ENCODE peak calls at places on chromosomes 5 and 9, in four cellular contexts. One of them, this sample, is unnamed. For H3K9me3 and H3K27me3, the result is how much of the 10 kb centered on the place peaks cover.

GRCh38 chr5:54309751-54310432 is 481 bp downstream of the ARL15 start:
- DNase-seq in neural progenitor cell: peak
- DNase-seq in PC-3: peak
- DNase-seq in HCT116: no peak
- DNase-seq in this sample: peak

GRCh38 chr5:53091304-53091703 is 18.3 kb downstream of the MOCS2 start:
- DNase-seq in neural progenitor cell: no peak
- DNase-seq in PC-3: peak
- DNase-seq in HCT116: no peak
- DNase-seq in this sample: no peak

GRCh38 chr9:108580021-108580439 is 275.8 kb downstream of the ACTL7B start:
- DNase-seq in neural progenitor cell: no peak
- DNase-seq in PC-3: peak
- DNase-seq in HCT116: peak
- DNase-seq in this sample: no peak

GRCh38 chr5:97134634-97135033 is 7.8 kb downstream of the LIX1 start:
- DNase-seq in neural progenitor cell: peak
- DNase-seq in PC-3: no peak
- DNase-seq in HCT116: no peak
- DNase-seq in this sample: no peak

GRCh38 chr5:77145666-77146065 is 58.6 kb upstream of the ZBED3 start:
- DNase-seq in neural progenitor cell: no peak
- DNase-seq in PC-3: peak
- DNase-seq in HCT116: no peak
- DNase-seq in this sample: no peak

GRCh38 chr5:66863343-66864170 is 267.4 kb downstream of the MAST4 start:
- DNase-seq in neural progenitor cell: peak
- DNase-seq in PC-3: no peak
- DNase-seq in HCT116: no peak
- DNase-seq in this sample: no peak

GRCh38 chr9:129482521-129483466 is 138.1 kb downstream of the C9orf50 start:
- DNase-seq in neural progenitor cell: peak
- DNase-seq in PC-3: peak
- DNase-seq in HCT116: no peak
- DNase-seq in this sample: no peak

GRCh38 chr9:131273791-131274673 is 2.3 kb downstream of the FAM78A start:
- DNase-seq in neural progenitor cell: no peak
- DNase-seq in PC-3: no peak
- DNase-seq in HCT116: no peak
- DNase-seq in this sample: peak

GRCh38 chr5:88743231-88743879 is 139.6 kb downstream of the MEF2C start:
- DNase-seq in neural progenitor cell: no peak
- DNase-seq in PC-3: peak
- DNase-seq in HCT116: peak
- DNase-seq in this sample: no peak

GRCh38 chr9:94056442-94056974 is 27.8 kb upstream of the PTPDC1 start:
- DNase-seq in neural progenitor cell: no peak
- DNase-seq in PC-3: no peak
- DNase-seq in HCT116: no peak
- DNase-seq in this sample: no peak

GRCh38 chr5:124996764-124997077 is 250.3 kb upstream of the ZNF608 start:
- DNase-seq in neural progenitor cell: peak
- DNase-seq in PC-3: peak
- DNase-seq in HCT116: no peak
- DNase-seq in this sample: no peak

GRCh38 chr9:91117959-91118651 is 243.6 kb downstream of the AUH start:
- DNase-seq in neural progenitor cell: peak
- DNase-seq in PC-3: no peak
- DNase-seq in HCT116: no peak
- DNase-seq in this sample: no peak

GRCh38 chr9:94971378-94972131 is 245.1 kb downstream of the AOPEP start:
- DNase-seq in neural progenitor cell: peak
- DNase-seq in PC-3: no peak
- DNase-seq in HCT116: no peak
- DNase-seq in this sample: no peak

GRCh38 chr9:120603601-120604000 is 23.6 kb upstream of the CDK5RAP2 start:
- DNase-seq in neural progenitor cell: no peak
- DNase-seq in PC-3: no peak
- DNase-seq in HCT116: no peak
- DNase-seq in this sample: no peak

GRCh38 chr9:85248514-85249312 is 493.0 kb downstream of the AGTPBP1 start:
- DNase-seq in neural progenitor cell: no peak
- DNase-seq in PC-3: peak
- DNase-seq in HCT116: no peak
- DNase-seq in this sample: no peak

GRCh38 chr9:35665471-35665818 is 450 bp upstream of the ARHGEF39 start:
- DNase-seq in neural progenitor cell: no peak
- DNase-seq in PC-3: no peak
- DNase-seq in HCT116: no peak
- DNase-seq in this sample: no peak

GRCh38 chr9:136075881-136076678 is 19.0 kb downstream of the NACC2 start:
- DNase-seq in neural progenitor cell: peak
- DNase-seq in PC-3: no peak
- DNase-seq in HCT116: no peak
- DNase-seq in this sample: no peak

GRCh38 chr9:136868644-136869043 is 2.5 kb upstream of the EDF1 start:
- DNase-seq in neural progenitor cell: no peak
- DNase-seq in PC-3: no peak
- DNase-seq in HCT116: no peak
- DNase-seq in this sample: no peak

GRCh38 chr9:16312116-16312515 is 558.4 kb downstream of the BNC2 start:
- DNase-seq in neural progenitor cell: no peak
- DNase-seq in PC-3: no peak
- DNase-seq in HCT116: no peak
- DNase-seq in this sample: no peak

GRCh38 chr9:89312154-89312616 is 1.2 kb downstream of the CKS2 start:
- DNase-seq in neural progenitor cell: peak
- DNase-seq in PC-3: peak
- DNase-seq in HCT116: no peak
- DNase-seq in this sample: peak

GRCh38 chr5:147175516-147176097 is 59.2 kb upstream of the STK32A start:
- DNase-seq in neural progenitor cell: no peak
- DNase-seq in PC-3: peak
- DNase-seq in HCT116: no peak
- DNase-seq in this sample: no peak

GRCh38 chr5:175714686-175715085 is 56.8 kb downstream of the HRH2 start:
- DNase-seq in neural progenitor cell: no peak
- DNase-seq in PC-3: no peak
- DNase-seq in HCT116: no peak
- DNase-seq in this sample: no peak

GRCh38 chr5:110842948-110843347 is 104.1 kb downstream of the SLC25A46 start:
- DNase-seq in neural progenitor cell: no peak
- DNase-seq in PC-3: no peak
- DNase-seq in HCT116: no peak
- DNase-seq in this sample: no peak

GRCh38 chr5:14112998-14113652 is 30.0 kb upstream of the TRIO start:
- DNase-seq in neural progenitor cell: no peak
- DNase-seq in PC-3: no peak
- DNase-seq in HCT116: no peak
- DNase-seq in this sample: no peak

GRCh38 chr5:133824661-133825254 is 143.7 kb downstream of the C5orf15 start:
- DNase-seq in neural progenitor cell: no peak
- DNase-seq in PC-3: no peak
- DNase-seq in HCT116: no peak
- DNase-seq in this sample: peak

GRCh38 chr9:72839140-72839539 is 113.7 kb downstream of the ALDH1A1 start:
- DNase-seq in neural progenitor cell: no peak
- DNase-seq in PC-3: no peak
- DNase-seq in HCT116: no peak
- DNase-seq in this sample: no peak
- H3K9me3 ChIP-seq in neural progenitor cell: under half
- H3K9me3 ChIP-seq in PC-3: under half
- H3K9me3 ChIP-seq in HCT116: under half
- H3K9me3 ChIP-seq in this sample: under half

DNA sequence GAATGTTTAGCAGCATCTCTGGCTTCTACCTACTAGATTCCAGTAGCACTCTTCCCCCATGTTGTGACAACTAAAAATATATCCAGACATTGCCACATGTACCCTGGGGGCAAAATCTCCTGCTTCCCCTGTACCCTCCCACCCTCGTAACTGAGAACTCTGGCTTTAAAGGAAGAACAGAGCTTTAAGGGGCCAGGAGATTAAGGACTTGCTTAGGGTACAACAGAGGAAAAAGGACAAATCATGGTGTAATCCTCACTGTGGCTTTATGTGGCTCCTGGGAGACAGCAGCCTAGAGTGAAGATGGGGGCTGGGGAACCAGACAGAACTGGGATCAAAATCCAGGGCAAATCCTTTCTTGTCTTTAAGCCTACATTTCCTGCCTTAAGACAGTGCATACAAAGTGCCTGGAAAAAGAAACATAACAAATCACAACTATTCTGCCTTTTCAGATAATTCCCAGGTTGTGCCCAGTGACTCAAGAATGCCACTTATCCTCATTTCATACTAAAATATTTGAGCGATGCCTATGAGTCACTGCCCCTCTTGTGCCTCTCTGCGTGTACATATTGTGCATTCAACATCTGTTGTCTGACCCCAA is 109.4 kb downstream of the DAPK1 start:
- DNase-seq in neural progenitor cell: peak
- DNase-seq in PC-3: no peak
- DNase-seq in HCT116: no peak
- DNase-seq in this sample: no peak
- TF ChIP-seq EZH2phosphoT487 in neural progenitor cell: no peak
- TF ChIP-seq EZH2phosphoT487 in PC-3: no peak
- TF ChIP-seq EZH2phosphoT487 in HCT116: no peak
- TF ChIP-seq EZH2phosphoT487 in this sample: no peak

GRCh38 chr5:150609843-150610584 is 30.4 kb upstream of the SYNPO start:
- DNase-seq in neural progenitor cell: no peak
- DNase-seq in PC-3: no peak
- DNase-seq in HCT116: no peak
- DNase-seq in this sample: no peak
- H3K27me3 ChIP-seq in neural progenitor cell: under half
- H3K27me3 ChIP-seq in PC-3: under half
- H3K27me3 ChIP-seq in HCT116: under half
- H3K27me3 ChIP-seq in this sample: under half

GRCh38 chr5:75116836-75117235 is 64.5 kb upstream of the GCNT4 start:
- DNase-seq in neural progenitor cell: no peak
- DNase-seq in PC-3: no peak
- DNase-seq in HCT116: no peak
- DNase-seq in this sample: no peak
- H3K9me3 ChIP-seq in neural progenitor cell: under half
- H3K9me3 ChIP-seq in PC-3: under half
- H3K9me3 ChIP-seq in HCT116: under half
- H3K9me3 ChIP-seq in this sample: under half

DNA sequence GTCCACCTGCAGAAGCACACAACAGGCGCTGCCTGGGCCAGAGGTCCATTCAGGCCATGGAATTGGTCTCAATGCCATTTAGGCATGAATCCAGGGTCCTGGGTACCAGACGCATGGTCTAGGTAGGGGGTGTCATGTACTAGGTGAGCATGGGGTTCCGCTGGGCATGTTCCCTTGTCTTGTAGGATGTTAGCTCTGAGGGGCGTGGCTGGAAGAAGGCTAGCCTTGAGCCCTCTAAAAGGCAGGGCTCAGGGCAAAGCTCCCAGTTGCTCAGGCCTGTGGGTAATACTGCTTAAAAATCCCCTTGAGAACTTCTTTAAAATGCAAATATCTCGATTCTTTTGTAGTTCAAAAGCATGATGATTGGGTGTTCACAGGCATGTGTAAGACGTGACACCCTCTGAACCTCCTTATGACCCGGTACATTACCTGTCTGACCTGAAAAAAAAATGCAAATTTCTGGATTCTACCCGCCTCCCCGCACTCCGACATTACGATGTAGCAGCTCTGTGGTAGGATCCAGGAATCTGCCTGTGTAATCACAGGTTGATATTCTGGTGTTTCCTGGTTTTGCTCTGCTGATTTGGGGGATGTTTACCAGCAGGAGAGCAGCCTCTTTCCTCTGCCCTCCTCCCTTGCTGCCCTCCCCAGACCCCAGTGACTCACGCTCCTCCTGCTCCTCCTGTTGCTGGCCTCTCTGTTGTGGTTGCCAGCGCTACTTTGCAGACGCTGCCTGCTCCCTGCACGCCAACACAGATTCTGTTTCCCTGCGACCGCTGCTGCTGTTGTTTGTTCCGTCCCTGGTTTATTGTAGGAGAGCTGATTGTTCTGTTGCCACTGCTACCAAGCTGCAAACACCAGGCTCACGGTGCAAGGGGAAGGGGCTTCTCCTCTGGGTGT is 5.7 kb downstream of the TMC1 start:
- DNase-seq in neural progenitor cell: peak
- DNase-seq in PC-3: peak
- DNase-seq in HCT116: peak
- DNase-seq in this sample: no peak
- TF ChIP-seq EZH2phosphoT487 in neural progenitor cell: no peak
- TF ChIP-seq EZH2phosphoT487 in PC-3: no peak
- TF ChIP-seq EZH2phosphoT487 in HCT116: no peak
- TF ChIP-seq EZH2phosphoT487 in this sample: no peak

DNA sequence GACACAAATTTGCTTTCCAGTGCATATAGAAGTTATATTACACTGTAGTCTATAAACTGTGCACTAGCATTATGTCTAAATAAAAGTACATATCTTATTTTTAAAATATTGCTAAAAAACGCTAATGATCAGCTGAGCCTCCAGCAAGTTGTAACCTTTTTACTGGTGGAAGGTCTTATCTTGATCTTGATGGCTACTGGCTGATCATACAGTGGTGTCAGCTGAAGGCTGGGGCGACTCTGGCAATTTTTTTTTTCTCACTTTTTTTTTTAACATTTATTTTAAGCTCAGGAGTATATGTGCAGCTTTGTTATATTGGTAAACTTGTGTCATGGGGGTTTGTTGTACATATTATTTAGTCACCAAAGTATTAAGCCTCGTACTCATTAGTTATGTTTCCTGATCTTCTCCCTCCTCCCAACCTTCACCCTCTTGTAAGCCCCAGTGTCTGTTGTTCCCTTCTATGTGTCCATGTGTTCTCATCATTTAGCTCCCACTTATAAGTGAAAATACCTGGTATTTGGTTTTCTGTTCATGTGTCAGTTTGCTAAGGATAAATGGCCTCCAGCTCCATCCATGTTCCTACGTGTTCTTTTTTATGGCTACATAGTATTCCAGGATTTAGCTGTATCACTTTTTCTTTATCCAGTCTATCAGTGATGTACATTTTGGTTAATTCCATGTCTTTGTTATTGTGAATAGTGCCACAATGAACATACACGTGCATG is 38.6 kb upstream of the IFNE start:
- DNase-seq in neural progenitor cell: no peak
- DNase-seq in PC-3: no peak
- DNase-seq in HCT116: no peak
- DNase-seq in this sample: no peak
- H3K27me3 ChIP-seq in neural progenitor cell: under half
- H3K27me3 ChIP-seq in PC-3: under half
- H3K27me3 ChIP-seq in HCT116: under half
- H3K27me3 ChIP-seq in this sample: under half